ENCODE peak calls at places on chromosomes 1 and 21, in seven cellular contexts. L is fibroblast of pulmonary artery, A is GM12878, N is AG10803, Y is astrocyte of the spinal cord, J is left lung, O is heart left ventricle. C is an unnamed sample.

GRCh38 chr21:44962481-44962966 is 22.7 kb downstream of the SLX9 start:
- DNase-seq in O (peak; percentile 45), J (no peak), A (no peak), Y (peak; percentile 98), L (peak; percentile 99), N (peak; percentile 98), C (peak; percentile 92)

GRCh38 chr1:241311056-241311746 is 45.8 kb downstream of the RGS7 start:
- DNase-seq in J (no peak), O (no peak), N (no peak), A (no peak), Y (no peak), L (no peak), C (peak; percentile 38)

GRCh38 chr1:237841485-237841884 is 49.2 kb downstream of the ZP4 start:
- DNase-seq in N (no peak), A (no peak), Y (no peak), L (no peak), J (no peak), O (no peak), C (no peak)

GRCh38 chr1:31441970-31442647 is 29.1 kb downstream of the SERINC2 start:
- DNase-seq in N (no peak), O (no peak), A (no peak), Y (no peak), J (no peak), L (no peak), C (no peak)

GRCh38 chr1:92425617-92426016 is 61.1 kb downstream of the GFI1 start:
- DNase-seq in J (no peak), Y (no peak), A (no peak), L (no peak), N (no peak), O (no peak), C (no peak)

GRCh38 chr1:13723810-13724209 is 23.8 kb downstream of the PRDM2 start:
- DNase-seq in A (no peak), O (no peak), L (peak; percentile 75), J (peak; percentile 35), Y (no peak), N (peak; percentile 77), C (peak; percentile 28)

GRCh38 chr1:2115922-2116341 is 65.7 kb downstream of the PRKCZ start:
- DNase-seq in A (no peak), J (no peak), O (no peak), L (no peak), N (no peak), Y (no peak), C (no peak)

GRCh38 chr21:44800103-44800502 is 1.5 kb downstream of the UBE2G2 start:
- DNase-seq in A (no peak), J (no peak), O (no peak), N (peak; percentile 55), Y (peak; percentile 42), L (peak; percentile 65), C (no peak)

GRCh38 chr21:34952701-34953100 is 96.4 kb downstream of the RUNX1 start:
- DNase-seq in N (no peak), Y (no peak), O (no peak), J (no peak), L (no peak), A (no peak), C (no peak)

GRCh38 chr21:30590297-30590696 is at the start of gene KRTAP22-2:
- DNase-seq in N (no peak), A (no peak), L (no peak), Y (no peak), O (no peak), J (no peak), C (no peak)

GRCh38 chr1:160108888-160109662 is 6.5 kb upstream of the ATP1A2 start:
- DNase-seq in L (peak; percentile 68), J (no peak), A (no peak), N (peak; percentile 66), O (no peak), Y (peak; percentile 78), C (peak; percentile 79)

GRCh38 chr1:56676571-56677035 is 31.5 kb downstream of the PRKAA2 start:
- DNase-seq in A (no peak), Y (peak; percentile 88), N (peak; percentile 45), J (no peak), L (peak; percentile 17), O (no peak), C (peak; percentile 93)

GRCh38 chr1:53946252-53947171 is at the start of gene LRRC42:
- DNase-seq in A (no peak), O (no peak), N (no peak), Y (no peak), L (no peak), J (no peak), C (no peak)

GRCh38 chr1:194952171-194952570 is 1656.1 kb downstream of the KCNT2 start:
- DNase-seq in J (no peak), O (no peak), Y (no peak), A (no peak), N (no peak), L (no peak), C (peak; percentile 38)

GRCh38 chr1:54464031-54464476 is 57.9 kb upstream of the SSBP3 start:
- DNase-seq in L (no peak), A (no peak), O (no peak), N (no peak), J (no peak), Y (no peak), C (no peak)

GRCh38 chr21:42527489-42528158 is 14.0 kb downstream of the SLC37A1 start:
- DNase-seq in Y (no peak), O (no peak), J (peak; percentile 10), A (peak; percentile 80), N (no peak), L (no peak), C (no peak)

GRCh38 chr1:84861988-84862644 is 30.9 kb downstream of the LPAR3 start:
- DNase-seq in A (no peak), J (no peak), L (no peak), N (no peak), Y (no peak), O (no peak), C (no peak)

DNA sequence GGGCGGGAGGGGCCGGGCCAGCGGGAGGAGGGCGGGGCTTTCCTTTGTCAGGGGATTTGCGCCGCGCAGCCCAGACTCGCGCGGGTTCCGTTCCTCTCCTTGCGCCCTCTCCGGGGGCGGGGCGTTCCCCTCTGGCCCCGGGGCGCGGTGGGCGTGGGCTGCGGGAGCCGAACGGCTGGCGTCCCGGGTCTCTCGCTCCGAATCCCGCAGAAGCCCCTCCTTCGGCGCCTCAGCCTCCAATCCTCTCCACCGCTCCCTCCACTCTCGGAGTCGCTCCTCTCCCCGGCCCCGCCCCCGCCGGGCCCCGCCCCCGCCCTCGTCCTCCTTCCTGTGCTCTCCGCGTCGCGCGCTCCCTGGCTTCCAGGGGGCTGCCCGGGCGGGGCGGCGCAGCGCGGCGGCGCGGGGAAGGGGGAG is 82.8 kb upstream of the BMP8A start:
- DNase-seq in Y (peak; percentile 97), N (peak; percentile 97), L (peak; percentile 95), O (peak; percentile 96), J (peak; percentile 95), A (peak; percentile 40), C (peak; percentile 99)
- H3K4me3 ChIP-seq in Y (peak overlapping the region; percentile 73), N (peak overlapping the region; percentile 82), L (peak overlapping the region; percentile 63), O (peak overlapping the region; percentile 91), J (peak overlapping the region; percentile 82), A (peak overlapping the region; percentile 63), C (peak overlapping the region; percentile 53)

GRCh38 chr1:203176273-203176672 is 647 bp upstream of the MYBPH start:
- DNase-seq in O (no peak), L (no peak), A (no peak), J (no peak), N (no peak), Y (no peak), C (no peak)
- H3K4me3 ChIP-seq in O (no peak overlapping the region), L (no peak overlapping the region), A (no peak overlapping the region), J (no peak overlapping the region), N (no peak overlapping the region), Y (no peak overlapping the region), C (no peak overlapping the region)

DNA sequence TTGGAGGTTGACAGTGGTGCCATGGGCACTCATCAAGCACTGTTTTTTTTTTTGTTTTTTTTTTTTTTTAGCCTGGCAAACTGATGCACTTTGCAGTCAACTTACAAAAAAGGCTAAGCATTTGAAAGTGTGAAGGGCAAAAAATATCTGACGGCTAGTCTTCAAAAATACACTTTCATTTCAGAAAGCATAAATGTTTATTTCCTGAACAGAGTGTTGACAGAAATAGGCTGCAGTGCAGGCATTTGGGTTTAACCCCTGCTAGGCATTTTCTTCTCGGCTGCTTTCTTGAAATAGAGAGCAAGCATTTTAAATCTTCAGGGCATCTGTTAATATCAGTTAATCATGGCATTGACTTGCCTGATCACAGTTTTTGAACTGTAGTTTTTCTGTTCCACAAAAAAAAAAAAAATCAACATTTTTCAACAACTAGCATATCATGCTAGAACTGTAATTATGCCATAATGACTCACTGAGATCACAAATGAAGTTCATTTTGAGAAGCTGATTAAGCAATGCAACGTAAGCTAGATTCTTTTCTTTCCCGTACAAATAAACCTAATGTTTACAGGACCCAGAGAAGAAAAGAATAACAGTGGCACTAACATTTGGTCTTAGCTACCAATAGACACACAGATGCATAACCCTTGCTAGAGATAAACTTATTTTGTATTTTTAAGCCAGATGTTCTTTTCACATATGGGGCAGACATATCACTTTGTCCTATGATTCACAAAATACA is 100.4 kb upstream of the USH2A start:
- DNase-seq in N (peak; percentile 6), L (peak; percentile 27), A (no peak), J (no peak), O (no peak), Y (peak; percentile 48), C (peak; percentile 63)
- H3K4me3 ChIP-seq in N (no peak overlapping the region), L (no peak overlapping the region), A (no peak overlapping the region), J (no peak overlapping the region), O (no peak overlapping the region), Y (no peak overlapping the region), C (no peak overlapping the region)

GRCh38 chr1:157993179-157994080 is at the start of gene KIRREL1:
- DNase-seq in O (peak; percentile 66), J (peak; percentile 59), Y (peak; percentile 79), N (peak; percentile 72), A (no peak), L (peak; percentile 74), C (peak; percentile 80)

GRCh38 chr1:157994081-157994581 is 686 bp downstream of the KIRREL1 start:
- DNase-seq in A (no peak), L (no peak), Y (no peak), O (no peak), N (no peak), J (no peak), C (peak; percentile 55)

GRCh38 chr1:157995575-157996169 is 2.2 kb downstream of the KIRREL1 start:
- DNase-seq in J (no peak), L (no peak), O (no peak), A (no peak), N (no peak), Y (no peak), C (no peak)

GRCh38 chr1:157992813-157993178 is 649 bp upstream of the KIRREL1 start:
- DNase-seq in J (no peak), Y (no peak), O (no peak), A (no peak), N (no peak), L (peak; percentile 55), C (no peak)

DNA sequence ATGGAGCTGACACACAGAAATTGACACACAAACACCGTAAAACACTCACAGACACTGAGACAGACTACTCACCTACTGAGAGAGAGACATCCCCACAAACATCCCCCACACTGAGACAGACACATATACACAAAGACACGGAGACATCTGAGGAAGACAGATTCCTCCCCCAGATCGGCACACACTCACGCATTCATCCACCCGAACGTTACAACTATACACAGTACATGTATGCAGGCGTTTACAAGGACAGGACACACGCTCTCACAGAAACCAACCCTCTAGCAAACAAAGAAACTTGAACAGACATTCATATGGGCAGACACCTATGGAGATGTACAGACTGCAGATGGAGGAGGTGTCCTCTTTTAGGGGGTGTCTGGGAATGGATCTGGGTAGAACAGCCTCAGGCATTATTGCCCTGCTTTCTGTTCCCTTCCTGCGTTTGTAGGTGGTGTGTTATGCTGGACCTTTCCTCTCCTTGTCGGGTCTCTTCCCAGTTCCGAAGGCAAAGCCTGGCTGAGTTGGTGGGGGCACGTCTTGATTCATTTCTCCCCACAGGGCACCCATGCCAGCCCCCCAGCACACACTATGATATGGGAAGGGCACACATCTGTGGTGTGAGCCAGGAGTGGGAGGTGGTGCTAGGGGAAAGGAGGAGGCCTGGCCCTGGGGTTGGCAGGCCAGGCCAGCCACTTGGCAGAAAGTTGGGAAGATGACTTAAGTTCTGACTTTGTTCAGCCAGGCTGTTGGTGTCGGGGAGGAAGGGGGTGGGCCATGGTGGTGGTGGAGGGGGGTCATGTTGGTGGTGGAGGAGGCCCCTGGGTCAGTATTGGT is 1.5 kb downstream of the KIRREL1 start:
- DNase-seq in O (no peak), J (no peak), N (peak; percentile 57), Y (peak; percentile 32), A (no peak), L (peak; percentile 38), C (peak; percentile 48)
- H3K4me3 ChIP-seq in O (peak overlapping the region; percentile 74), J (peak overlapping the region; percentile 63), N (peak overlapping the region; percentile 94), Y (peak overlapping the region; percentile 98), A (no peak overlapping the region), L (peak overlapping the region; percentile 95), C (peak overlapping the region; percentile 75)

C was measured in foreskin fibroblast.